ENCODE peak calls at places on chromosomes 7 and 10, in ten cellular contexts. G is mucosa of descending colon, I is fibroblast of mammary gland, X is HFFc6, Z is PC-9, S is right atrium auricular region, L is hepatocyte, W is psoas muscle, E is neural progenitor cell, U is colonic mucosa. T is an unnamed sample.

GRCh38 chr7:117319211-117319610 is 3.6 kb downstream of the WNT2 start:
- DNase-seq in S (no peak), U (no peak), X (no peak), G (no peak), L (no peak), Z (no peak), W (no peak), I (no peak), E (no peak), T (no peak)

GRCh38 chr7:6015917-6016652 is 7.0 kb downstream of the AIMP2 start:
- DNase-seq in W (peak), E (no peak), U (no peak), X (peak), L (peak), G (no peak), Z (no peak), I (peak), S (peak), T (no peak)

GRCh38 chr7:65438593-65438992 is 64.9 kb downstream of the ZNF92 start:
- DNase-seq in E (no peak), U (no peak), G (no peak), Z (peak), X (peak), S (no peak), W (no peak), I (peak), L (peak), T (no peak)

GRCh38 chr10:124285587-124286527 is 132.9 kb downstream of the OAT start:
- DNase-seq in I (no peak), L (no peak), E (no peak), G (no peak), Z (no peak), U (no peak), S (no peak), W (no peak), X (no peak), T (no peak)

GRCh38 chr7:134246347-134246746 is 70.4 kb downstream of the SLC35B4 start:
- DNase-seq in Z (no peak), X (no peak), G (no peak), L (no peak), E (no peak), S (no peak), W (no peak), I (no peak), U (no peak), T (no peak)

GRCh38 chr10:122830273-122830964 is 15.2 kb downstream of the CUZD1 start:
- DNase-seq in G (no peak), X (no peak), I (no peak), W (no peak), U (no peak), L (no peak), S (no peak), E (no peak), Z (no peak), T (no peak)

GRCh38 chr10:117005454-117006055 is 568 bp upstream of the SHTN1 start:
- DNase-seq in S (no peak), W (no peak), Z (no peak), L (peak), U (peak), X (no peak), E (peak), G (peak), I (no peak), T (no peak)

GRCh38 chr10:131578472-131578970 is 267.0 kb upstream of the TCERG1L start:
- DNase-seq in E (no peak), I (no peak), X (no peak), Z (no peak), W (no peak), G (no peak), L (no peak), S (no peak), U (peak), T (no peak)

GRCh38 chr10:106898441-106898840 is 266.1 kb downstream of the SORCS1 start:
- DNase-seq in Z (no peak), W (no peak), L (no peak), G (no peak), U (no peak), S (no peak), E (no peak), I (no peak), X (no peak), T (no peak)

GRCh38 chr7:47803029-47803428 is 145.2 kb downstream of the PKD1L1 start:
- DNase-seq in X (no peak), S (no peak), G (no peak), Z (no peak), W (no peak), E (no peak), L (no peak), U (no peak), I (no peak), T (no peak)

GRCh38 chr10:74824184-74825032 is 2.0 kb upstream of the KAT6B start:
- DNase-seq in U (no peak), S (no peak), X (no peak), E (peak), I (no peak), G (peak), Z (no peak), W (no peak), L (peak), T (no peak)

GRCh38 chr10:116307450-116307849 is 16.8 kb upstream of the CCDC172 start:
- DNase-seq in L (no peak), U (no peak), G (no peak), W (no peak), S (no peak), I (no peak), E (no peak), X (no peak), Z (no peak), T (no peak)

GRCh38 chr7:2527505-2528464 is 8.2 kb downstream of the LFNG start:
- DNase-seq in W (peak), X (peak), I (peak), L (peak), Z (peak), S (no peak), E (no peak), G (peak), U (peak), T (no peak)

GRCh38 chr10:120266037-120266436 is 191.0 kb upstream of the PLPP4 start:
- DNase-seq in U (no peak), W (no peak), X (no peak), L (no peak), G (no peak), Z (no peak), S (no peak), I (no peak), E (no peak), T (no peak)

GRCh38 chr7:48811071-48811470 is 113.3 kb upstream of the CDC14C start:
- DNase-seq in E (peak), W (no peak), S (no peak), L (no peak), I (no peak), X (no peak), U (no peak), G (no peak), Z (no peak), T (no peak)

GRCh38 chr10:112389147-112389822 is 15.4 kb downstream of the ACSL5 start:
- DNase-seq in L (peak), W (peak), Z (peak), U (peak), G (no peak), E (no peak), S (peak), I (peak), X (peak), T (no peak)

GRCh38 chr7:4268040-4268965 is 413.8 kb upstream of the FOXK1 start:
- DNase-seq in X (no peak), Z (no peak), E (peak), I (no peak), W (no peak), G (no peak), S (peak), L (no peak), U (peak), T (peak)

DNA sequence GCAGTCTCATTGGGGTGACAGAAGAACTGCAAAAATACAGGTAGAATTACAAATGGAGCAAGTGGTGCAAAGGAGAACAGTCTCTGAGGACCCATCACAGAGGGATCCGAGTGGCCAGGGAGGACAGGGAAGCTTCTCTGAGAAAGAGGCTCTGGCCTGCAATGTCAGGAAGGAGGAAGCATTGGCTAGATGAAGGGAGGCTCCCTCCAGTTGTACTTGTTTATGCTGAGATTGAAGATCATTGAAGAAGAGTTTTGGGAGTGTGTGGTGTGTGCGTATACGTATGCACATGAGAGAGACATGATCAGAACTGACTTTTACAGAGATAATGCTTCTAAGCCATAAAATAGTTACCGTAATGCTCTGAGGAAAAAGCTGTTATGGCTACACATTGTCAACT is 274.7 kb upstream of the FZD8 start:
- DNase-seq in U (no peak), G (peak), W (no peak), Z (no peak), E (peak), L (no peak), I (no peak), S (no peak), X (no peak), T (no peak)
- TF ChIP-seq CTCF in U (no peak), G (no peak), W (no peak), Z (no peak), E (no peak), L (peak), I (no peak), S (no peak), X (peak), T (no peak)

GRCh38 chr7:124171068-124171467 is 138.2 kb upstream of the TMEM229A start:
- DNase-seq in Z (no peak), X (no peak), G (peak), L (peak), U (no peak), W (no peak), I (no peak), E (peak), S (no peak), T (no peak)
- TF ChIP-seq CTCF in Z (peak), X (no peak), G (no peak), L (peak), U (no peak), W (no peak), I (no peak), E (peak), S (no peak), T (peak)

GRCh38 chr10:63976538-63976937 is 455.3 kb downstream of the REEP3 start:
- DNase-seq in W (no peak), L (peak), I (peak), Z (no peak), G (peak), E (peak), U (peak), S (no peak), X (no peak), T (no peak)

GRCh38 chr10:63972949-63973827 is 452.0 kb downstream of the REEP3 start:
- DNase-seq in L (no peak), G (no peak), S (no peak), W (no peak), X (no peak), U (no peak), E (no peak), I (no peak), Z (no peak), T (no peak)

DNA sequence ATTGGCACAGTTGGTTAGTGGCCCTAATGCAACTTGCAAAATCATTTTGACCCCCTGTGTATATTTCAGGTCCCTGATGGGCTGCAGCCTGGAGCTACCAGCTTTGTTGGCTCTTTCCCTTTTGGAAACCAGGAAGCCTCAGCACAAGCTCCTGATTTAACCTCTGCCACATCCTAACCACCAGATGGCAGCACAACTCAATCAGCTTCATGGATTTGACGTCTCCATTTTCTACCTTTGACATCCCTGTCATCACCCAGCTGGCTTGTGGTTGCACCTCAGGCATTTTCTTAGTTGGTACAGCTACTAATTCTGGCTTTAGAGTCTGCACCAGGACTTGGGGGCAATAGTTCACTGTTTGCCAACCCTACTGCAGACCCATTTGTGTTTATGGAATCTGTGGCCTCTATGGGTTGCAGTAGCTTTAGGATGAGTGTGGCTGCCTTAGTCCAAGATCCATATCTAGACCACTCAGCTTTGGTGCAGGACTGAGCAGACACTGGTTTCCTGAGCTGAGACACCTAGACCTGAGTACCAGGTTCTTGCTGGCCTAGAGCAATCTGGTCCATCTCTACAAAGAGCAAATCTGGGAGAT is 456.2 kb downstream of the REEP3 start:
- DNase-seq in S (no peak), W (no peak), Z (no peak), G (peak), L (peak), U (peak), E (peak), X (peak), I (peak), T (no peak)
- TF ChIP-seq CTCF in S (peak), W (peak), Z (peak), G (peak), L (peak), U (peak), E (peak), X (peak), I (peak), T (peak)

DNA sequence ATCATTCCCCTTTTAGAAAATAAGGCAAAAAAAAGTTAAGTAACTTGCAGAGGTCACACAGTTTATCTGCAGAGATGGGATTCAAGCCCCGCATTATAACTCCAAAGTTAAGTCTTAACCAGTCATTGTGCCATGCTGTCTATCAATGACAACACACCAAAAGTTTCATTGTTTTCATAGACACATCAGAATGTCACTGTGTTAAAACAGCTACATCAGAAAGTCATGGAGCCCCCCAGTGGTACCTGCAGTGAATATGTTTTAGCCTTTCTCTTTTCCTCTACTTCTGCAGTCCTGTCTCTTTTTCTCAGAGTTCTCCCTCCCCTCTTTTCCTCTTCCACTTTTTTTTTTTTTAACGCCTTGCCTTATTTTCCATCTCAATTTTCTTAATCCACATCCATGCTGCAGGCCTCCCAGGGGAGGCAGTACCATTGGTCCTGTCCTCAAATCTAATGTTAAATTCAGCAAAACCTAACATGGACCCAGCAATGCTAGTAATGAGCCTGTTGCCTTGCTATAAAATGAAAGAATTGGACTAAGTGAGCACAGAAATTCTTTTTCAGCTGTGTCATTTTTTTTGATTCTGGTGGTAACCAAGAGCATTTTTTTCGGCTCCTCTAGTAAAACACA is 3.8 kb upstream of the NRCAM start:
- DNase-seq in X (no peak), U (no peak), E (peak), Z (no peak), W (no peak), L (peak), I (peak), G (peak), S (no peak), T (no peak)
- TF ChIP-seq CTCF in X (peak), U (no peak), E (peak), Z (peak), W (no peak), L (peak), I (peak), G (no peak), S (no peak), T (peak)

DNA sequence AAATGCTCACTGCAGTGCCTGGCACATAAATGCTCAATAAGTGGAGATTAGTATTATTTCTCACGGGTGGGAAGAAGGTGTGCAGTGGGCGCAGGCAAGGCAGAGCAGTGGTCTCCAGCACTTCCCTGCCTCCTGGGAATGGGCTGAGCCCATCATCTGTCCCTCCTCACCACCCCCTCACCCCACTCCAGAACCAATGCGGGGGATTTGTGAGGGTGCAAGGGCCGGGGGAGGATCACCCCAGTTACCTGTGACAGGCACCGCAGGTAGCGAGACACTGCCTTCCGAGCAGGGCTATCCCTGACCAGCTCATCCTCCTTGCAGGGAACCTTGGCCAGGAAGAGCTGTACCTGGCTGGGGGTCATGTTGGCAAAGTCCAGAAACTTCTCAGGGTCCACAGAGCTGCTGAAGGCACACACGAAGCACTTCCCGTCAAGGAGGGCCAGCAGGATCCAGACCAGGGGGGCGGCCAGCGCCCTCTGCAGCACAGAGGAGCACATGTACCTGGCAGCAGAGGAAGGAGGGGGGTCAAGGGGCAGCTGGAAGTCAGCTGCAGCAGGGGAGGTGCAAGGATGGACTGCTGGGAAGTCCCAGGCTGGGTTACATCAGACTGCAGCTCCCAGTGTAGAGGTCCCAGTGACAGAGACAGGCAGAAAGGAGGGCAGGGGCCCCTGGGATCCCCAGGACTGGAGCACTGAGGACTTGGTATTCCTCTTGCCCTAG is 2.8 kb downstream of the CALHM3 start:
- DNase-seq in G (no peak), X (no peak), I (peak), L (no peak), E (peak), Z (no peak), S (no peak), U (no peak), W (no peak), T (no peak)
- TF ChIP-seq CTCF in G (no peak), X (peak), I (peak), L (no peak), E (peak), Z (no peak), S (no peak), U (no peak), W (no peak), T (no peak)

GRCh38 chr10:77251297-77252013 is 386.2 kb downstream of the KCNMA1 start:
- DNase-seq in G (peak), X (peak), I (peak), Z (peak), W (no peak), L (peak), S (no peak), U (no peak), E (peak), T (no peak)
- TF ChIP-seq CTCF in G (no peak), X (peak), I (peak), Z (peak), W (peak), L (peak), S (no peak), U (peak), E (peak), T (peak)

GRCh38 chr7:44761207-44762161 is 12.8 kb downstream of the ZMIZ2 start:
- DNase-seq in I (peak), U (peak), G (peak), Z (no peak), X (no peak), W (peak), S (no peak), E (no peak), L (no peak), T (no peak)
- TF ChIP-seq CTCF in I (no peak), U (no peak), G (no peak), Z (no peak), X (no peak), W (no peak), S (no peak), E (no peak), L (no peak), T (no peak)

GRCh38 chr10:63798599-63799498 is 277.6 kb downstream of the REEP3 start:
- DNase-seq in G (peak), Z (no peak), L (peak), I (peak), S (peak), U (peak), E (no peak), W (peak), X (peak), T (no peak)
- TF ChIP-seq CTCF in G (no peak), Z (no peak), L (no peak), I (no peak), S (no peak), U (no peak), E (no peak), W (no peak), X (no peak), T (no peak)

GRCh38 chr7:151871904-151872303 is 5.0 kb downstream of the PRKAG2 start:
- DNase-seq in Z (no peak), X (no peak), S (no peak), E (no peak), W (no peak), L (no peak), G (no peak), U (no peak), I (peak), T (no peak)
- TF ChIP-seq CTCF in Z (peak), X (peak), S (no peak), E (peak), W (no peak), L (no peak), G (no peak), U (no peak), I (no peak), T (no peak)

DNA sequence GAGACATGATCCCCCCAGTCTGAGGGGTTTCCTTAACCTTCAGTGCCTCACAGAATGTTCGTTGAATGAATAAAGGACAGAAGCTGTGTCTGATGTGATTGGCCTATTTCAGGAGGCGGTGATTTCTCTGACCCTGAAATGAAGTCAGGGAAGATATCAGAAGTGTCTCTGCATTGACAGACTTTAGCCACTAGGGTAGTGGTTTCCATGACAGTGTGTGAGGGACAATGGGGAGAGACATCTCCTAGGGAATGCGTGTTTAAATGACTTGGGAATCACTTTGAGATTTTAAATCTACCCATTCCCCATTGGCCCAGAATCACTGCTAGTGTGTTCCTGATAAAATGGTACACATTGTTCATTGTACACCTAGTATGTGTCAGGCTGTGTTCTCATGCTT is 132.0 kb downstream of the CFAP58 start:
- DNase-seq in S (no peak), G (no peak), X (no peak), E (peak), L (no peak), Z (no peak), U (no peak), I (no peak), W (no peak), T (no peak)
- TF ChIP-seq CTCF in S (no peak), G (no peak), X (peak), E (peak), L (no peak), Z (peak), U (no peak), I (no peak), W (no peak), T (peak)

T was measured in type B pancreatic cell.